ENCODE peak calls at places on chromosomes 3 and 15, in six cellular contexts. One of them, this sample, is unnamed.

GRCh38 chr15:39855400-39855799 is 64.7 kb downstream of the GPR176 start:
- DNase-seq in CD8-positive, alpha-beta T cell: no peak
- DNase-seq in HFF-Myc: no peak
- DNase-seq in fibroblast of pulmonary artery: peak
- DNase-seq in ovary: no peak
- DNase-seq in AG10803: peak
- DNase-seq in this sample: no peak

GRCh38 chr3:73558399-73559075 is 66.2 kb downstream of the PDZRN3 start:
- DNase-seq in CD8-positive, alpha-beta T cell: no peak
- DNase-seq in HFF-Myc: no peak
- DNase-seq in fibroblast of pulmonary artery: peak
- DNase-seq in ovary: no peak
- DNase-seq in AG10803: peak
- DNase-seq in this sample: no peak

GRCh38 chr15:99618941-99619411 is 53.2 kb downstream of the MEF2A start:
- DNase-seq in CD8-positive, alpha-beta T cell: no peak
- DNase-seq in HFF-Myc: no peak
- DNase-seq in fibroblast of pulmonary artery: peak
- DNase-seq in ovary: no peak
- DNase-seq in AG10803: peak
- DNase-seq in this sample: no peak

GRCh38 chr3:197024881-197025735 is 4.5 kb downstream of the MELTF start:
- DNase-seq in CD8-positive, alpha-beta T cell: no peak
- DNase-seq in HFF-Myc: no peak
- DNase-seq in fibroblast of pulmonary artery: no peak
- DNase-seq in ovary: no peak
- DNase-seq in AG10803: no peak
- DNase-seq in this sample: no peak

GRCh38 chr3:81898336-81898735 is 136.9 kb upstream of the GBE1 start:
- DNase-seq in CD8-positive, alpha-beta T cell: no peak
- DNase-seq in HFF-Myc: no peak
- DNase-seq in fibroblast of pulmonary artery: no peak
- DNase-seq in ovary: no peak
- DNase-seq in AG10803: no peak
- DNase-seq in this sample: no peak

GRCh38 chr3:69144631-69145244 is 22.3 kb upstream of the LMOD3 start:
- DNase-seq in CD8-positive, alpha-beta T cell: no peak
- DNase-seq in HFF-Myc: no peak
- DNase-seq in fibroblast of pulmonary artery: no peak
- DNase-seq in ovary: no peak
- DNase-seq in AG10803: no peak
- DNase-seq in this sample: no peak

GRCh38 chr3:2099779-2100191 is 1.1 kb downstream of the CNTN4 start:
- DNase-seq in CD8-positive, alpha-beta T cell: no peak
- DNase-seq in HFF-Myc: no peak
- DNase-seq in fibroblast of pulmonary artery: no peak
- DNase-seq in ovary: no peak
- DNase-seq in AG10803: no peak
- DNase-seq in this sample: no peak

GRCh38 chr3:41961750-41962679 is at the start of gene ULK4:
- DNase-seq in CD8-positive, alpha-beta T cell: peak
- DNase-seq in HFF-Myc: peak
- DNase-seq in fibroblast of pulmonary artery: peak
- DNase-seq in ovary: peak
- DNase-seq in AG10803: peak
- DNase-seq in this sample: peak

GRCh38 chr15:74369756-74370155 is 2.3 kb upstream of the CYP11A1 start:
- DNase-seq in CD8-positive, alpha-beta T cell: no peak
- DNase-seq in HFF-Myc: no peak
- DNase-seq in fibroblast of pulmonary artery: no peak
- DNase-seq in ovary: no peak
- DNase-seq in AG10803: no peak
- DNase-seq in this sample: no peak

GRCh38 chr3:17336291-17336690 is 406.1 kb downstream of the TBC1D5 start:
- DNase-seq in CD8-positive, alpha-beta T cell: no peak
- DNase-seq in HFF-Myc: no peak
- DNase-seq in fibroblast of pulmonary artery: peak
- DNase-seq in ovary: no peak
- DNase-seq in AG10803: peak
- DNase-seq in this sample: no peak

GRCh38 chr15:70379134-70379533 is 281.4 kb upstream of the TLE3 start:
- DNase-seq in CD8-positive, alpha-beta T cell: no peak
- DNase-seq in HFF-Myc: no peak
- DNase-seq in fibroblast of pulmonary artery: no peak
- DNase-seq in ovary: no peak
- DNase-seq in AG10803: no peak
- DNase-seq in this sample: no peak

GRCh38 chr15:89794627-89795241 is 18.6 kb downstream of the MESP2 start:
- DNase-seq in CD8-positive, alpha-beta T cell: no peak
- DNase-seq in HFF-Myc: no peak
- DNase-seq in fibroblast of pulmonary artery: peak
- DNase-seq in ovary: no peak
- DNase-seq in AG10803: peak
- DNase-seq in this sample: no peak

GRCh38 chr3:101635954-101636798 is 40.8 kb downstream of the ZBTB11 start:
- DNase-seq in CD8-positive, alpha-beta T cell: peak
- DNase-seq in HFF-Myc: peak
- DNase-seq in fibroblast of pulmonary artery: peak
- DNase-seq in ovary: peak
- DNase-seq in AG10803: peak
- DNase-seq in this sample: no peak

GRCh38 chr3:38397320-38397719 is 50.7 kb downstream of the XYLB start:
- DNase-seq in CD8-positive, alpha-beta T cell: peak
- DNase-seq in HFF-Myc: peak
- DNase-seq in fibroblast of pulmonary artery: peak
- DNase-seq in ovary: no peak
- DNase-seq in AG10803: peak
- DNase-seq in this sample: no peak

GRCh38 chr15:91150492-91151160 is 50.6 kb downstream of the SV2B start:
- DNase-seq in CD8-positive, alpha-beta T cell: no peak
- DNase-seq in HFF-Myc: no peak
- DNase-seq in fibroblast of pulmonary artery: no peak
- DNase-seq in ovary: no peak
- DNase-seq in AG10803: no peak
- DNase-seq in this sample: no peak

GRCh38 chr3:171058058-171058457 is 31.5 kb upstream of the SLC2A2 start:
- DNase-seq in CD8-positive, alpha-beta T cell: no peak
- DNase-seq in HFF-Myc: no peak
- DNase-seq in fibroblast of pulmonary artery: peak
- DNase-seq in ovary: no peak
- DNase-seq in AG10803: peak
- DNase-seq in this sample: no peak

GRCh38 chr3:14243782-14244181 is 65.2 kb downstream of the LSM3 start:
- DNase-seq in CD8-positive, alpha-beta T cell: no peak
- DNase-seq in HFF-Myc: no peak
- DNase-seq in fibroblast of pulmonary artery: no peak
- DNase-seq in ovary: no peak
- DNase-seq in AG10803: no peak
- DNase-seq in this sample: no peak

GRCh38 chr3:39428745-39429201 is 22.3 kb downstream of the RPSA start:
- DNase-seq in CD8-positive, alpha-beta T cell: no peak
- DNase-seq in HFF-Myc: no peak
- DNase-seq in fibroblast of pulmonary artery: peak
- DNase-seq in ovary: no peak
- DNase-seq in AG10803: no peak
- DNase-seq in this sample: no peak

GRCh38 chr3:62164746-62165145 is 208.6 kb downstream of the FEZF2 start:
- DNase-seq in CD8-positive, alpha-beta T cell: no peak
- DNase-seq in HFF-Myc: no peak
- DNase-seq in fibroblast of pulmonary artery: no peak
- DNase-seq in ovary: no peak
- DNase-seq in AG10803: no peak
- DNase-seq in this sample: no peak

GRCh38 chr3:186612065-186612464 is 795 bp upstream of the AHSG start:
- DNase-seq in CD8-positive, alpha-beta T cell: no peak
- DNase-seq in HFF-Myc: no peak
- DNase-seq in fibroblast of pulmonary artery: no peak
- DNase-seq in ovary: no peak
- DNase-seq in AG10803: no peak
- DNase-seq in this sample: no peak

GRCh38 chr3:33900809-33901505 is 102.5 kb downstream of the PDCD6IP start:
- DNase-seq in CD8-positive, alpha-beta T cell: no peak
- DNase-seq in HFF-Myc: no peak
- DNase-seq in fibroblast of pulmonary artery: peak
- DNase-seq in ovary: no peak
- DNase-seq in AG10803: peak
- DNase-seq in this sample: no peak

GRCh38 chr15:31020542-31020941 is 29.1 kb upstream of the MTMR10 start:
- DNase-seq in CD8-positive, alpha-beta T cell: no peak
- DNase-seq in HFF-Myc: no peak
- DNase-seq in fibroblast of pulmonary artery: no peak
- DNase-seq in ovary: no peak
- DNase-seq in AG10803: no peak
- DNase-seq in this sample: no peak

GRCh38 chr15:63025460-63025859 is 17.1 kb upstream of the TPM1 start:
- DNase-seq in CD8-positive, alpha-beta T cell: no peak
- DNase-seq in HFF-Myc: no peak
- DNase-seq in fibroblast of pulmonary artery: no peak
- DNase-seq in ovary: no peak
- DNase-seq in AG10803: no peak
- DNase-seq in this sample: no peak

GRCh38 chr3:140244893-140245292 is 309.9 kb downstream of the CLSTN2 start:
- DNase-seq in CD8-positive, alpha-beta T cell: no peak
- DNase-seq in HFF-Myc: no peak
- DNase-seq in fibroblast of pulmonary artery: no peak
- DNase-seq in ovary: no peak
- DNase-seq in AG10803: peak
- DNase-seq in this sample: no peak

GRCh38 chr3:114454592-114455251 is 160.9 kb downstream of the TIGIT start:
- DNase-seq in CD8-positive, alpha-beta T cell: no peak
- DNase-seq in HFF-Myc: no peak
- DNase-seq in fibroblast of pulmonary artery: peak
- DNase-seq in ovary: peak
- DNase-seq in AG10803: peak
- DNase-seq in this sample: no peak

GRCh38 chr3:71006810-71007785 is 576.4 kb downstream of the FOXP1 start:
- DNase-seq in CD8-positive, alpha-beta T cell: no peak
- DNase-seq in HFF-Myc: no peak
- DNase-seq in fibroblast of pulmonary artery: peak
- DNase-seq in ovary: no peak
- DNase-seq in AG10803: peak
- DNase-seq in this sample: no peak

GRCh38 chr15:73950479-73951043 is 24.3 kb downstream of the LOXL1 start:
- DNase-seq in CD8-positive, alpha-beta T cell: no peak
- DNase-seq in HFF-Myc: no peak
- DNase-seq in fibroblast of pulmonary artery: peak
- DNase-seq in ovary: no peak
- DNase-seq in AG10803: no peak
- DNase-seq in this sample: no peak

GRCh38 chr3:195911041-195911945 is 2.9 kb upstream of the TNK2 start:
- DNase-seq in CD8-positive, alpha-beta T cell: no peak
- DNase-seq in HFF-Myc: no peak
- DNase-seq in fibroblast of pulmonary artery: no peak
- DNase-seq in ovary: no peak
- DNase-seq in AG10803: no peak
- DNase-seq in this sample: no peak
- H3K4me3 ChIP-seq in CD8-positive, alpha-beta T cell: no peak
- H3K4me3 ChIP-seq in HFF-Myc: no peak
- H3K4me3 ChIP-seq in fibroblast of pulmonary artery: no peak
- H3K4me3 ChIP-seq in ovary: no peak
- H3K4me3 ChIP-seq in AG10803: no peak
- H3K4me3 ChIP-seq in this sample: no peak

GRCh38 chr3:129591932-129592331 is 14.5 kb downstream of the PLXND1 start:
- DNase-seq in CD8-positive, alpha-beta T cell: no peak
- DNase-seq in HFF-Myc: no peak
- DNase-seq in fibroblast of pulmonary artery: no peak
- DNase-seq in ovary: no peak
- DNase-seq in AG10803: no peak
- DNase-seq in this sample: no peak

GRCh38 chr3:129593230-129593594 is 13.3 kb downstream of the PLXND1 start:
- DNase-seq in CD8-positive, alpha-beta T cell: no peak
- DNase-seq in HFF-Myc: no peak
- DNase-seq in fibroblast of pulmonary artery: no peak
- DNase-seq in ovary: no peak
- DNase-seq in AG10803: no peak
- DNase-seq in this sample: no peak

GRCh38 chr3:129592362-129593150 is 13.9 kb downstream of the PLXND1 start:
- DNase-seq in CD8-positive, alpha-beta T cell: no peak
- DNase-seq in HFF-Myc: no peak
- DNase-seq in fibroblast of pulmonary artery: no peak
- DNase-seq in ovary: peak
- DNase-seq in AG10803: no peak
- DNase-seq in this sample: no peak

GRCh38 chr3:129594907-129595390 is 11.5 kb downstream of the PLXND1 start:
- DNase-seq in CD8-positive, alpha-beta T cell: no peak
- DNase-seq in HFF-Myc: no peak
- DNase-seq in fibroblast of pulmonary artery: no peak
- DNase-seq in ovary: no peak
- DNase-seq in AG10803: no peak
- DNase-seq in this sample: no peak

GRCh38 chr3:129593595-129594339 is 12.7 kb downstream of the PLXND1 start:
- DNase-seq in CD8-positive, alpha-beta T cell: peak
- DNase-seq in HFF-Myc: no peak
- DNase-seq in fibroblast of pulmonary artery: no peak
- DNase-seq in ovary: no peak
- DNase-seq in AG10803: peak
- DNase-seq in this sample: no peak
- TF ChIP-seq CTCF in CD8-positive, alpha-beta T cell: no peak
- TF ChIP-seq CTCF in HFF-Myc: no peak
- TF ChIP-seq CTCF in fibroblast of pulmonary artery: no peak
- TF ChIP-seq CTCF in ovary: no peak
- TF ChIP-seq CTCF in AG10803: no peak
- TF ChIP-seq CTCF in this sample: no peak

GRCh38 chr15:78620839-78621421 is at the start of gene CHRNA3:
- DNase-seq in CD8-positive, alpha-beta T cell: no peak
- DNase-seq in HFF-Myc: no peak
- DNase-seq in fibroblast of pulmonary artery: no peak
- DNase-seq in ovary: no peak
- DNase-seq in AG10803: no peak
- DNase-seq in this sample: no peak
- H3K4me3 ChIP-seq in CD8-positive, alpha-beta T cell: no peak
- H3K4me3 ChIP-seq in HFF-Myc: no peak
- H3K4me3 ChIP-seq in fibroblast of pulmonary artery: no peak
- H3K4me3 ChIP-seq in ovary: peak
- H3K4me3 ChIP-seq in AG10803: no peak
- H3K4me3 ChIP-seq in this sample: no peak

GRCh38 chr15:41698779-41699178 is 38.6 kb downstream of the MGA start:
- DNase-seq in CD8-positive, alpha-beta T cell: no peak
- DNase-seq in HFF-Myc: peak
- DNase-seq in fibroblast of pulmonary artery: no peak
- DNase-seq in ovary: no peak
- DNase-seq in AG10803: peak
- DNase-seq in this sample: peak

GRCh38 chr15:41693757-41694156 is 33.6 kb downstream of the MGA start:
- DNase-seq in CD8-positive, alpha-beta T cell: no peak
- DNase-seq in HFF-Myc: no peak
- DNase-seq in fibroblast of pulmonary artery: no peak
- DNase-seq in ovary: no peak
- DNase-seq in AG10803: no peak
- DNase-seq in this sample: no peak

GRCh38 chr15:41692049-41692448 is 31.8 kb downstream of the MGA start:
- DNase-seq in CD8-positive, alpha-beta T cell: no peak
- DNase-seq in HFF-Myc: no peak
- DNase-seq in fibroblast of pulmonary artery: no peak
- DNase-seq in ovary: no peak
- DNase-seq in AG10803: no peak
- DNase-seq in this sample: no peak

GRCh38 chr15:41691471-41691870 is 31.3 kb downstream of the MGA start:
- DNase-seq in CD8-positive, alpha-beta T cell: no peak
- DNase-seq in HFF-Myc: no peak
- DNase-seq in fibroblast of pulmonary artery: peak
- DNase-seq in ovary: no peak
- DNase-seq in AG10803: no peak
- DNase-seq in this sample: no peak

GRCh38 chr15:41695750-41696436 is 35.7 kb downstream of the MGA start:
- DNase-seq in CD8-positive, alpha-beta T cell: peak
- DNase-seq in HFF-Myc: no peak
- DNase-seq in fibroblast of pulmonary artery: peak
- DNase-seq in ovary: no peak
- DNase-seq in AG10803: no peak
- DNase-seq in this sample: no peak
- TF ChIP-seq CTCF in CD8-positive, alpha-beta T cell: peak
- TF ChIP-seq CTCF in HFF-Myc: peak
- TF ChIP-seq CTCF in fibroblast of pulmonary artery: peak
- TF ChIP-seq CTCF in ovary: no peak
- TF ChIP-seq CTCF in AG10803: no peak
- TF ChIP-seq CTCF in this sample: peak

This sample was measured in AG04449.